ENCODE peak calls at places on chromosomes 4 and X, in five cellular contexts. One of them, this sample, is unnamed.

GRCh38 chrX:46582964-46583363 is 9.4 kb downstream of the CHST7 start:
- DNase-seq in AG10803: peak
- DNase-seq in fibroblast of the aortic adventitia: peak
- DNase-seq in choroid plexus epithelial cell: peak
- DNase-seq in WERI-Rb-1: no peak
- DNase-seq in this sample: peak

GRCh38 chr4:166896254-166896653 is 338.0 kb downstream of the SPOCK3 start:
- DNase-seq in AG10803: no peak
- DNase-seq in fibroblast of the aortic adventitia: no peak
- DNase-seq in choroid plexus epithelial cell: no peak
- DNase-seq in WERI-Rb-1: no peak
- DNase-seq in this sample: no peak

GRCh38 chr4:92066485-92066884 is 237.3 kb upstream of the GRID2 start:
- DNase-seq in AG10803: no peak
- DNase-seq in fibroblast of the aortic adventitia: no peak
- DNase-seq in choroid plexus epithelial cell: no peak
- DNase-seq in WERI-Rb-1: no peak
- DNase-seq in this sample: no peak

GRCh38 chr4:173128199-173128890 is 40.3 kb upstream of the GALNT7 start:
- DNase-seq in AG10803: no peak
- DNase-seq in fibroblast of the aortic adventitia: no peak
- DNase-seq in choroid plexus epithelial cell: no peak
- DNase-seq in WERI-Rb-1: no peak
- DNase-seq in this sample: no peak

GRCh38 chr4:126697748-126698147 is 935.0 kb upstream of the INTU start:
- DNase-seq in AG10803: peak
- DNase-seq in fibroblast of the aortic adventitia: peak
- DNase-seq in choroid plexus epithelial cell: no peak
- DNase-seq in WERI-Rb-1: no peak
- DNase-seq in this sample: peak

GRCh38 chr4:12359420-12359819 is 930.7 kb upstream of the HS3ST1 start:
- DNase-seq in AG10803: no peak
- DNase-seq in fibroblast of the aortic adventitia: no peak
- DNase-seq in choroid plexus epithelial cell: no peak
- DNase-seq in WERI-Rb-1: peak
- DNase-seq in this sample: no peak

GRCh38 chr4:16029329-16029728 is 54.5 kb downstream of the PROM1 start:
- DNase-seq in AG10803: peak
- DNase-seq in fibroblast of the aortic adventitia: peak
- DNase-seq in choroid plexus epithelial cell: peak
- DNase-seq in WERI-Rb-1: no peak
- DNase-seq in this sample: peak

GRCh38 chr4:138522366-138522765 is 280.2 kb upstream of the SLC7A11 start:
- DNase-seq in AG10803: peak
- DNase-seq in fibroblast of the aortic adventitia: peak
- DNase-seq in choroid plexus epithelial cell: peak
- DNase-seq in WERI-Rb-1: peak
- DNase-seq in this sample: peak

GRCh38 chr4:25377572-25377882 is 464 bp downstream of the ANAPC4 start:
- DNase-seq in AG10803: no peak
- DNase-seq in fibroblast of the aortic adventitia: peak
- DNase-seq in choroid plexus epithelial cell: no peak
- DNase-seq in WERI-Rb-1: no peak
- DNase-seq in this sample: no peak

GRCh38 chr4:46931981-46932380 is 22.9 kb upstream of the COX7B2 start:
- DNase-seq in AG10803: no peak
- DNase-seq in fibroblast of the aortic adventitia: peak
- DNase-seq in choroid plexus epithelial cell: peak
- DNase-seq in WERI-Rb-1: peak
- DNase-seq in this sample: peak

GRCh38 chr4:20618010-20618409 is 82.2 kb upstream of the PACRGL start:
- DNase-seq in AG10803: peak
- DNase-seq in fibroblast of the aortic adventitia: no peak
- DNase-seq in choroid plexus epithelial cell: peak
- DNase-seq in WERI-Rb-1: no peak
- DNase-seq in this sample: peak

GRCh38 chr4:17544205-17544604 is 29.2 kb downstream of the CLRN2 start:
- DNase-seq in AG10803: peak
- DNase-seq in fibroblast of the aortic adventitia: no peak
- DNase-seq in choroid plexus epithelial cell: no peak
- DNase-seq in WERI-Rb-1: no peak
- DNase-seq in this sample: no peak

GRCh38 chr4:19368800-19369199 is 882.9 kb upstream of the SLIT2 start:
- DNase-seq in AG10803: no peak
- DNase-seq in fibroblast of the aortic adventitia: no peak
- DNase-seq in choroid plexus epithelial cell: no peak
- DNase-seq in WERI-Rb-1: no peak
- DNase-seq in this sample: peak

GRCh38 chrX:31590581-31591113 is 518.8 kb upstream of the FTHL17 start:
- DNase-seq in AG10803: peak
- DNase-seq in fibroblast of the aortic adventitia: peak
- DNase-seq in choroid plexus epithelial cell: peak
- DNase-seq in WERI-Rb-1: no peak
- DNase-seq in this sample: peak

GRCh38 chr4:109764376-109764775 is 34.5 kb upstream of the PLA2G12A start:
- DNase-seq in AG10803: no peak
- DNase-seq in fibroblast of the aortic adventitia: no peak
- DNase-seq in choroid plexus epithelial cell: no peak
- DNase-seq in WERI-Rb-1: no peak
- DNase-seq in this sample: no peak

GRCh38 chr4:141926414-141926813 is 290.0 kb downstream of the IL15 start:
- DNase-seq in AG10803: no peak
- DNase-seq in fibroblast of the aortic adventitia: no peak
- DNase-seq in choroid plexus epithelial cell: no peak
- DNase-seq in WERI-Rb-1: no peak
- DNase-seq in this sample: no peak

GRCh38 chrX:127908369-127908768 is 143.8 kb downstream of the ACTRT1 start:
- DNase-seq in AG10803: no peak
- DNase-seq in fibroblast of the aortic adventitia: no peak
- DNase-seq in choroid plexus epithelial cell: no peak
- DNase-seq in WERI-Rb-1: no peak
- DNase-seq in this sample: no peak

GRCh38 chrX:111869639-111870034 is 6.3 kb upstream of the TRPC5OS start:
- DNase-seq in AG10803: peak
- DNase-seq in fibroblast of the aortic adventitia: peak
- DNase-seq in choroid plexus epithelial cell: peak
- DNase-seq in WERI-Rb-1: peak
- DNase-seq in this sample: peak

GRCh38 chr4:116952530-116953108 is 132.8 kb downstream of the TRAM1L1 start:
- DNase-seq in AG10803: no peak
- DNase-seq in fibroblast of the aortic adventitia: no peak
- DNase-seq in choroid plexus epithelial cell: no peak
- DNase-seq in WERI-Rb-1: no peak
- DNase-seq in this sample: no peak

GRCh38 chrX:75522565-75523411 is at the start of gene ZDHHC15:
- DNase-seq in AG10803: peak
- DNase-seq in fibroblast of the aortic adventitia: no peak
- DNase-seq in choroid plexus epithelial cell: peak
- DNase-seq in WERI-Rb-1: no peak
- DNase-seq in this sample: peak

GRCh38 chr4:77861500-77861899 is 1.1 kb upstream of the MRPL1 start:
- DNase-seq in AG10803: no peak
- DNase-seq in fibroblast of the aortic adventitia: no peak
- DNase-seq in choroid plexus epithelial cell: no peak
- DNase-seq in WERI-Rb-1: no peak
- DNase-seq in this sample: peak

GRCh38 chrX:1576201-1577101 is 15.0 kb upstream of the AKAP17A start:
- DNase-seq in AG10803: no peak
- DNase-seq in fibroblast of the aortic adventitia: no peak
- DNase-seq in choroid plexus epithelial cell: no peak
- DNase-seq in WERI-Rb-1: no peak
- DNase-seq in this sample: no peak

GRCh38 chrX:131816551-131817136 is 206.5 kb upstream of the STK26 start:
- DNase-seq in AG10803: peak
- DNase-seq in fibroblast of the aortic adventitia: peak
- DNase-seq in choroid plexus epithelial cell: no peak
- DNase-seq in WERI-Rb-1: peak
- DNase-seq in this sample: peak

GRCh38 chr4:179867300-179867878 is 2375.8 kb upstream of the TENM3 start:
- DNase-seq in AG10803: no peak
- DNase-seq in fibroblast of the aortic adventitia: no peak
- DNase-seq in choroid plexus epithelial cell: peak
- DNase-seq in WERI-Rb-1: peak
- DNase-seq in this sample: peak
- TF ChIP-seq CTCF in AG10803: no peak
- TF ChIP-seq CTCF in fibroblast of the aortic adventitia: no peak
- TF ChIP-seq CTCF in choroid plexus epithelial cell: peak
- TF ChIP-seq CTCF in WERI-Rb-1: peak
- TF ChIP-seq CTCF in this sample: peak

GRCh38 chrX:123713434-123713833 is 19.4 kb downstream of the THOC2 start:
- DNase-seq in AG10803: no peak
- DNase-seq in fibroblast of the aortic adventitia: no peak
- DNase-seq in choroid plexus epithelial cell: no peak
- DNase-seq in WERI-Rb-1: no peak
- DNase-seq in this sample: no peak

GRCh38 chrX:123713841-123714240 is 19.0 kb downstream of the THOC2 start:
- DNase-seq in AG10803: no peak
- DNase-seq in fibroblast of the aortic adventitia: no peak
- DNase-seq in choroid plexus epithelial cell: no peak
- DNase-seq in WERI-Rb-1: no peak
- DNase-seq in this sample: no peak
- H3K4me3 ChIP-seq in AG10803: no peak
- H3K4me3 ChIP-seq in fibroblast of the aortic adventitia: no peak
- H3K4me3 ChIP-seq in choroid plexus epithelial cell: no peak
- H3K4me3 ChIP-seq in WERI-Rb-1: no peak
- H3K4me3 ChIP-seq in this sample: no peak

DNA sequence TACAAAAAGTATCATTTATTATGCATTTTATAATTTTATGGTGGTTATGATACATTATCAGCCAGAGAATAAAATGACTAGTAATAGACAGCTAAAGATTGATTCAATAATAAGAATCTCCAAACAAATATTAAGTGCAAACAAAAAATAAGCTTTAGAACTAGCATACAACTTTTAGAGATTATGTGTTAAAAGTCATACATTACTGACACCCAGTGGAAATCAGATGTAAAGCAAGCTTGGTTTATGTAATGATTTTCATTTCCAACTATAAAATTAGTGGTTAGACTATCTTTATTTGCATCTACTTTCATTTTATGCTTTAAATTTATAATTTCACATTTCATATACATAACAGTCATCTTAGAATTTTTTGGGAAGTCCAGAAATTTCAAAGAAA is 57.7 kb downstream of the IL13RA2 start:
- DNase-seq in AG10803: peak
- DNase-seq in fibroblast of the aortic adventitia: peak
- DNase-seq in choroid plexus epithelial cell: peak
- DNase-seq in WERI-Rb-1: no peak
- DNase-seq in this sample: peak
- TF ChIP-seq CTCF in AG10803: peak
- TF ChIP-seq CTCF in fibroblast of the aortic adventitia: peak
- TF ChIP-seq CTCF in choroid plexus epithelial cell: peak
- TF ChIP-seq CTCF in WERI-Rb-1: no peak
- TF ChIP-seq CTCF in this sample: peak

GRCh38 chr4:99893029-99893428 is 1.2 kb downstream of the LAMTOR3 start:
- DNase-seq in AG10803: no peak
- DNase-seq in fibroblast of the aortic adventitia: no peak
- DNase-seq in choroid plexus epithelial cell: no peak
- DNase-seq in WERI-Rb-1: no peak
- DNase-seq in this sample: no peak
- H3K4me3 ChIP-seq in AG10803: peak
- H3K4me3 ChIP-seq in fibroblast of the aortic adventitia: peak
- H3K4me3 ChIP-seq in choroid plexus epithelial cell: peak
- H3K4me3 ChIP-seq in WERI-Rb-1: peak
- H3K4me3 ChIP-seq in this sample: peak

GRCh38 chr4:112766422-112766821 is 129.5 kb downstream of the LARP7 start:
- DNase-seq in AG10803: peak
- DNase-seq in fibroblast of the aortic adventitia: peak
- DNase-seq in choroid plexus epithelial cell: peak
- DNase-seq in WERI-Rb-1: peak
- DNase-seq in this sample: peak
- TF ChIP-seq CTCF in AG10803: peak
- TF ChIP-seq CTCF in fibroblast of the aortic adventitia: peak
- TF ChIP-seq CTCF in choroid plexus epithelial cell: peak
- TF ChIP-seq CTCF in WERI-Rb-1: peak
- TF ChIP-seq CTCF in this sample: peak

GRCh38 chrX:28099166-28099565 is 117.9 kb upstream of the DCAF8L1 start:
- DNase-seq in AG10803: no peak
- DNase-seq in fibroblast of the aortic adventitia: no peak
- DNase-seq in choroid plexus epithelial cell: peak
- DNase-seq in WERI-Rb-1: no peak
- DNase-seq in this sample: no peak
- H3K4me3 ChIP-seq in AG10803: no peak
- H3K4me3 ChIP-seq in fibroblast of the aortic adventitia: no peak
- H3K4me3 ChIP-seq in choroid plexus epithelial cell: no peak
- H3K4me3 ChIP-seq in WERI-Rb-1: no peak
- H3K4me3 ChIP-seq in this sample: no peak

DNA sequence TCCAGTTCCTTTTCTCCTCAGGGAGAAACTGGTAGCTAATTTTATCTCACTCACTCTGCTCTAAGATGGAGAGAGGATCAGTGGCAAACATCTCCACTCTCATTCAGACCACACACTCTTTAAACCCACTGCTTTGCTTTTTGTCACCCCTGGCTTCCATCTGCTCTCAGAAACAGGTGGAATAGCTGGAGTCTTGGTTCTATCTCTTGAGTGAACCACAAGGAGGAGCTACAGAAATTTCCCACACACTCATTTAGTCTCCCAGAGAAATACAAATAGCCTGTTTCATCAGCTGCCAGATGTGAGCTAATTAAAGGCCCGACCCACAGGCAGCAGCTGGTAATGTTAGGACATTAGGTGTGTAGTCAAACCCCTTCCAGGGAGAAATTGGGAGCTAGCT is 96.6 kb downstream of the STPG2 start:
- DNase-seq in AG10803: no peak
- DNase-seq in fibroblast of the aortic adventitia: no peak
- DNase-seq in choroid plexus epithelial cell: no peak
- DNase-seq in WERI-Rb-1: no peak
- DNase-seq in this sample: no peak
- TF ChIP-seq CTCF in AG10803: no peak
- TF ChIP-seq CTCF in fibroblast of the aortic adventitia: no peak
- TF ChIP-seq CTCF in choroid plexus epithelial cell: no peak
- TF ChIP-seq CTCF in WERI-Rb-1: no peak
- TF ChIP-seq CTCF in this sample: no peak

DNA sequence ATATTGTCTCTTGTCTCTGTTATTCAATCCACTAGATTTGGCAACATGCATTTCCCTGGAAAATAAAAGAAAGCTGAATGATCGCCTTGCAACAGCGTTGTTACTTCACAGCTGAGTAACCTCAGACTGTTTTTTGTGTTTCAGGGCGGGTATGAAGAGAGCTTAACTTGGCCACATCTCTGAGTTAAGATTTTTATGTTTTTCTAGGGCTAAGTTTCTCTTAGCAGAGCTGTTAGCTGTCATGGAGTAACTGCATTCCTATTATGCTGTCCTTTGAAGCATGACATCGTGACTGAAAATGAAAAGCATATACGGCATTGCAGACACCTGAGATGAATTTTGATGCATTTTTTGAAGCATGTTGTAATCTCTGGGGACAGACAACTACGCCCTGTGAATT is 1798.9 kb downstream of the PCDH7 start:
- DNase-seq in AG10803: no peak
- DNase-seq in fibroblast of the aortic adventitia: peak
- DNase-seq in choroid plexus epithelial cell: peak
- DNase-seq in WERI-Rb-1: no peak
- DNase-seq in this sample: peak
- H3K4me3 ChIP-seq in AG10803: no peak
- H3K4me3 ChIP-seq in fibroblast of the aortic adventitia: no peak
- H3K4me3 ChIP-seq in choroid plexus epithelial cell: peak
- H3K4me3 ChIP-seq in WERI-Rb-1: no peak
- H3K4me3 ChIP-seq in this sample: no peak

This sample was measured in fibroblast of mammary gland.